ENCODE peak calls at places on chromosomes 16 and 17, in four cellular contexts. F is A549, H is endothelial cell of umbilical vein, W is HepG2. S is an unnamed sample.

GRCh38 chr17:47253541-47254402 is at the start of gene ITGB3:
- DNase-seq in H (peak), F (peak), W (peak), S (peak)

GRCh38 chr16:80931985-80932720 is 74.5 kb downstream of the CMC2 start:
- DNase-seq in W (peak), F (peak), H (peak), S (peak)

GRCh38 chr16:2766430-2767139 is 10.5 kb downstream of the ELOB start:
- DNase-seq in F (no peak), H (no peak), W (no peak), S (no peak)

GRCh38 chr17:68431661-68432071 is 25.6 kb downstream of the WIPI1 start:
- DNase-seq in F (peak), W (peak), H (peak), S (peak)

GRCh38 chr17:40298726-40299125 is 10.3 kb upstream of the RARA start:
- DNase-seq in W (no peak), F (no peak), H (no peak), S (no peak)

GRCh38 chr16:79758615-79759346 is 158.2 kb upstream of the MAF start:
- DNase-seq in F (peak), W (peak), H (no peak), S (no peak)

GRCh38 chr17:59914274-59914854 is 21.4 kb downstream of the RPS6KB1 start:
- DNase-seq in W (peak), F (peak), H (peak), S (peak)

GRCh38 chr17:14919580-14920160 is 345.5 kb downstream of the PMP22 start:
- DNase-seq in W (no peak), H (no peak), F (no peak), S (no peak)

GRCh38 chr16:57284206-57284951 is at the start of gene PLLP:
- DNase-seq in H (peak), W (no peak), F (peak), S (no peak)

GRCh38 chr17:6596076-6596475 is 39.7 kb upstream of the PITPNM3 start:
- DNase-seq in H (no peak), W (no peak), F (no peak), S (no peak)

GRCh38 chr17:62008294-62008693 is 56.8 kb downstream of the MED13 start:
- DNase-seq in W (no peak), H (no peak), F (no peak), S (no peak)

GRCh38 chr16:86505185-86505898 is 5.0 kb upstream of the FOXF1 start:
- DNase-seq in W (no peak), H (no peak), F (no peak), S (peak)

GRCh38 chr16:50299508-50300105 is 33.3 kb downstream of the ADCY7 start:
- DNase-seq in W (no peak), F (no peak), H (no peak), S (no peak)

GRCh38 chr17:40518401-40519088 is 17.1 kb upstream of the TNS4 start:
- DNase-seq in W (no peak), H (no peak), F (peak), S (no peak)

GRCh38 chr17:62995377-62995885 is 29.4 kb downstream of the TANC2 start:
- DNase-seq in W (peak), F (peak), H (peak), S (peak)

GRCh38 chr16:3058173-3059030 is 7.0 kb upstream of the IL32 start:
- DNase-seq in H (no peak), F (peak), W (peak), S (peak)

GRCh38 chr17:77489898-77490265 is 349.1 kb downstream of the SEC14L1 start:
- DNase-seq in H (no peak), F (no peak), W (no peak), S (no peak)

GRCh38 chr17:7204828-7205461 is 14.7 kb downstream of the DLG4 start:
- DNase-seq in W (no peak), H (peak), F (peak), S (peak)

GRCh38 chr16:49439676-49440075 is 66.1 kb downstream of the C16orf78 start:
- DNase-seq in H (no peak), W (no peak), F (no peak), S (no peak)

GRCh38 chr16:29896841-29897240 is 2.5 kb downstream of the SEZ6L2 start:
- DNase-seq in H (no peak), F (no peak), W (no peak), S (no peak)

GRCh38 chr16:57427824-57428223 is 19.4 kb downstream of the CIAPIN1 start:
- DNase-seq in F (no peak), W (no peak), H (no peak), S (no peak)

GRCh38 chr17:66526827-66527226 is 224.4 kb downstream of the PRKCA start:
- DNase-seq in F (no peak), W (no peak), H (no peak), S (no peak)

GRCh38 chr17:5035356-5035755 is at the start of gene SLC52A1:
- DNase-seq in H (no peak), F (peak), W (no peak), S (no peak)

GRCh38 chr16:80009971-80010659 is 409.6 kb upstream of the MAF start:
- DNase-seq in H (no peak), F (no peak), W (no peak), S (no peak)

GRCh38 chr17:48679385-48680096 is 42.8 kb downstream of the PRAC1 start:
- DNase-seq in H (no peak), F (no peak), W (no peak), S (no peak)

GRCh38 chr17:80501739-80502577 is 25.6 kb upstream of the NPTX1 start:
- DNase-seq in H (no peak), W (no peak), F (peak), S (no peak)

GRCh38 chr17:80169784-80170500 is at the start of gene CARD14:
- DNase-seq in H (no peak), W (no peak), F (no peak), S (no peak)

GRCh38 chr17:48544356-48545021 is 420 bp downstream of the HOXB2 start:
- DNase-seq in H (peak), F (no peak), W (no peak), S (no peak)

GRCh38 chr16:55233464-55233863 is 90.5 kb upstream of the IRX6 start:
- DNase-seq in H (no peak), F (no peak), W (no peak), S (no peak)

GRCh38 chr16:85227924-85228462 is 115.7 kb upstream of the CIBAR2 start:
- DNase-seq in H (no peak), W (no peak), F (no peak), S (peak)

GRCh38 chr17:38342886-38343607 is 709 bp downstream of the GPR179 start:
- DNase-seq in F (no peak), H (no peak), W (no peak), S (no peak)

GRCh38 chr16:31273187-31273586 is 13.4 kb downstream of the ITGAM start:
- DNase-seq in H (no peak), W (no peak), F (no peak), S (no peak)
- TF ChIP-seq MAX in H (no peak), W (no peak), F (no peak), S (no peak)

DNA sequence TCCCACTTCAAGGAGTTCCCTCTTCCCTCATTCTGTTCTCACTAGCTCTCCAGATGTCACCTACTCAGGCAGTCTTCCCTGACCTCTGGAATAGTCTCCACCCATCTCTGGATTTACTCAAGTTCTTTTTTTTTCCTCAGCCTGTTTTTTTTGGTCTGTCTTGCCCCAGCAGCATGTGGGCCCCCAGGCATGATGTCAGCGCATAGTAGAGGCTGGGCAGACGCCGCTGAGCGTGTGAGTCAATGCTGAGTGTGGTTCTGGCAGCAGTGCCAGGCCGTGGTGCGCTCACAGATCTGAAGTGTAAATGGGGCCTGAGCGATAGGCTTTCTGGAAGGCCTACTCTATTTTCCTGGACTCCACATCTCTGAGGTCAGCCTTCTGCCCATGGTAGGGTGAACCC is 2.7 kb upstream of the KCNJ18 start:
- DNase-seq in W (no peak), H (peak), F (peak), S (no peak)
- TF ChIP-seq MYC in W (no peak), H (no peak), F (no peak), S (no peak)

DNA sequence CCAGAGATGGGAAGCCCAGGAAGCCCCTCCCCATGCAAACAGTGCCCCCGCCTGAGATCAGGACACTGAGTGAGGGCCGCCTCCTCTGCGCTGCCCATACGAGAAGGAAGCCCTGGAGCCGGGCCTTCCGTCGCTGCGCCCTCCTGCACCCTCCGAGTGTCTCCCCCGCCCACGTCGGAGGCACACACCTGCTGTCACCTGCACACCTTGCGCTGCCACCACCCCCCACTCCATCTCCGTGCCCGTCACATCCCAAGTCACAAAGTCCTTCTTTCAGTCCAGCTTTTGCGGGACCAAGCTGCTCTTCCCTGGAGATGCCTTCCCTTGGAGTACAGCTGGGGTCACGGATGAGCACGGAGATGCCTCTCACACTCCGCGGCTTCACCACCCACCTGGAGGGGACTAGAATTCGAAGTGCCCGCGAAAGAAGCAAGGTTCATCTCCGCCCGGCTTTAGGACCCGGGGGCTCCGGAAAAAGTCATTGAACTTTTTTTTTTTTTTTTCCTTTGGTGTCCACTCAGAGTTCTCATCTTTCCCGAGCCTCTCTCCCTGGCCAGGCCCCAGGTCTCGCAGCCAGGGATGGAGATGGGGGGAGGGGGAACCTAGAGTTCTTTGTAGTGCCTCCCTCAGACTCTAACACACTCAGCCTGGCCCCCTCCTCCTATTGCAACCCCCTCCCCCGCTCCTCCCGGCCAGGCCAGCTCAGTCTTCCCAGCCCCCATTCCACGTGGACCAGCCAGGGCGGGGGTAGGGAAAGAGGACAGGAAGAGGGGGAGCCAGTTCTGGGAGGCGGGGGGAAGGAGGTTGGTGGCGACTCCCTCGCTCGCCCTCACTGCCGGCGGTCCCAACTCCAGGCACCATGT is at the start of gene FKBP10:
- DNase-seq in F (peak), W (peak), H (peak), S (no peak)
- TF ChIP-seq POLR2A in F (peak), W (peak), H (no peak), S (no peak)

GRCh38 chr16:73022534-73022933 is 25.4 kb downstream of the ZFHX3 start:
- DNase-seq in W (no peak), F (no peak), H (no peak), S (no peak)

GRCh38 chr16:73021866-73022495 is 25.9 kb downstream of the ZFHX3 start:
- DNase-seq in F (no peak), H (no peak), W (no peak), S (no peak)

GRCh38 chr16:73019456-73020362 is 28.2 kb downstream of the ZFHX3 start:
- DNase-seq in F (peak), W (no peak), H (peak), S (peak)

GRCh38 chr16:73018796-73019455 is 29.0 kb downstream of the ZFHX3 start:
- DNase-seq in H (no peak), F (no peak), W (no peak), S (no peak)

DNA sequence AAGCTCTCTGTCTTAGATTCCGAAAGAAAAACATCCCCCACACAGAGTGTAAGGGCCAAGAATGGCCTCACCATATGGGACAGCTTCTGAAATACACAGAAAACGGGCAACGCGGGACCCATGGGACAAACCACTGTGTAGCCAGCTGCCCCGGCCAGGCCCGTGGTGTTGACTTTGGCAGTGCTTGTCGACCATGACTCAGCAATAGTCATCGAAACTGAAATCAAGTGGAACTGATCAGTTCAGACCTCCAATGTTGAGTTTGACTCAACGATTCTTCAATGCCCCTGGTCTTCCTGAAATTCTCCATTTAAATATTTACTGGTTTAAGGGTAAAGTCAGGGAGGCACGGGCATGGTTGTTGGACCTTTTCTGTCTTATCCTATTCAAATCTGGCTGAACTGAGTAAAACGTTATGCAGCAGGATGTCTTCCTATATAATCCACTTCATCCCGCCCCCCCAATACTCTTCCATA is 27.5 kb downstream of the ZFHX3 start:
- DNase-seq in F (peak), H (peak), W (peak), S (peak)
- TF ChIP-seq MAX in F (peak), H (no peak), W (peak), S (no peak)

GRCh38 chr17:17177186-17177585 is 28.9 kb downstream of the PLD6 start:
- DNase-seq in H (no peak), F (no peak), W (no peak), S (no peak)
- TF ChIP-seq MYC in H (no peak), F (no peak), W (no peak), S (no peak)

DNA sequence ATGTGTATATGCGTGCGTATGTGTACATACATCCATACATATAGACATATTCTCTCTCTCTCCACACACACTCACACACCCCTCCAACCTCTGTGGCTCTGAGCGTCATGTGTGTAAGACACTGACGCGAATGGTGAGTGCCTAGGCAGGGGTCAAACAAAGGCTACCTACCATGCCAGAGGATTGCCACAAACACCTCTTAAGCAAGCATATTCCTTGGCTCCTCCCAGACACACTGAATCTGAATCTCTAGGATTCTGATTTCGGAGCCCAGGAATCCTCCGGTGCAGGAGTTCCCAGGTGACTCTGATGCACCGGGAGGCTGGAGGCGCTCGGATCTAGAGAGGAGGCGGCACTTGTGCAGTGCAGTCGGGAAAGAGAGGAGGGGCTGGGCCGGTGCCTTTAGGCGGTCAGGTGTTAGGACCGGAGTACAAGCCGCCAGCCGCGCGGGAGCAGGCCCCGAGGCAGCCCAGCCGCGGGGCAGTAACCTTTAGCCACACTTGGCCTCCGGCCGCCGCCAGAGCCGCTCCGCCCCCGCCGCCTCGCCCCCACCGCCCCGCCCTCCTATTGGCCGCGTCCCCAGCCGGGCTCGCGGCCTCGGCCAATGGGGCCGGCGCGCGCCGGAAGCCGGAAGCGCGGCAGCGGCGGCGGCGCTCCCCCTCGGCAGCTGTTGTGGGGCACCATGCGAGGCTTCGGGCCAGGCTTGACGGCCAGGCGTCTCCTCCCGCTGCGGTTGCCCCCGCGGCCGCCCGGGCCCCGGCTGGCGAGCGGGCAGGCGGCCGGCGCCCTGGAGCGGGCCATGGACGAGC is at the start of gene MLYCD:
- DNase-seq in H (peak), F (peak), W (peak), S (peak)
- TF ChIP-seq POLR2A in H (peak), F (peak), W (peak), S (peak)